ENCODE peak calls at places on chromosomes 13 and 19, in six cellular contexts. One of them, this sample, is unnamed.

GRCh38 chr19:31145021-31145420 is 204.2 kb downstream of the TSHZ3 start:
- DNase-seq in A549: no peak
- DNase-seq in heart left ventricle: no peak
- DNase-seq in uterus: no peak
- DNase-seq in ovary: no peak
- DNase-seq in right lobe of liver: no peak
- DNase-seq in this sample: no peak

GRCh38 chr19:56258272-56258671 is 14.3 kb upstream of the EDDM13 start:
- DNase-seq in heart left ventricle: no peak
- DNase-seq in right lobe of liver: no peak
- DNase-seq in ovary: no peak
- DNase-seq in uterus: no peak
- DNase-seq in A549: no peak
- DNase-seq in this sample: no peak

GRCh38 chr13:63435668-63436275 is 2020.1 kb upstream of the PCDH20 start:
- DNase-seq in A549: peak; percentile 68
- DNase-seq in ovary: no peak
- DNase-seq in heart left ventricle: no peak
- DNase-seq in uterus: no peak
- DNase-seq in right lobe of liver: no peak
- DNase-seq in this sample: no peak

GRCh38 chr19:46745521-46746280 is at the start of gene FKRP:
- DNase-seq in A549: no peak
- DNase-seq in heart left ventricle: no peak
- DNase-seq in ovary: peak; percentile 45
- DNase-seq in right lobe of liver: no peak
- DNase-seq in uterus: no peak
- DNase-seq in this sample: no peak

GRCh38 chr19:2503521-2504109 is 27.7 kb downstream of the GADD45B start:
- DNase-seq in uterus: no peak
- DNase-seq in A549: peak; percentile 47
- DNase-seq in heart left ventricle: no peak
- DNase-seq in ovary: no peak
- DNase-seq in right lobe of liver: no peak
- DNase-seq in this sample: no peak

GRCh38 chr19:40467007-40467565 is 285 bp downstream of the SPTBN4 start:
- DNase-seq in right lobe of liver: peak; percentile 28
- DNase-seq in heart left ventricle: peak; percentile 67
- DNase-seq in ovary: peak; percentile 32
- DNase-seq in A549: no peak
- DNase-seq in uterus: peak; percentile 26
- DNase-seq in this sample: no peak

GRCh38 chr13:28609936-28610335 is 49.0 kb upstream of the POMP start:
- DNase-seq in uterus: no peak
- DNase-seq in A549: no peak
- DNase-seq in right lobe of liver: no peak
- DNase-seq in heart left ventricle: no peak
- DNase-seq in ovary: no peak
- DNase-seq in this sample: no peak

GRCh38 chr13:111202149-111202548 is 87.0 kb downstream of the ARHGEF7 start:
- DNase-seq in heart left ventricle: no peak
- DNase-seq in right lobe of liver: no peak
- DNase-seq in uterus: no peak
- DNase-seq in A549: no peak
- DNase-seq in ovary: no peak
- DNase-seq in this sample: no peak

GRCh38 chr19:10936661-10937084 is 8.1 kb downstream of the TIMM29 start:
- DNase-seq in heart left ventricle: no peak
- DNase-seq in right lobe of liver: no peak
- DNase-seq in A549: peak; percentile 75
- DNase-seq in uterus: peak; percentile 67
- DNase-seq in ovary: peak; percentile 71
- DNase-seq in this sample: no peak

GRCh38 chr13:85725433-85725832 is 73.8 kb downstream of the SLITRK6 start:
- DNase-seq in right lobe of liver: no peak
- DNase-seq in ovary: no peak
- DNase-seq in uterus: no peak
- DNase-seq in A549: no peak
- DNase-seq in heart left ventricle: no peak
- DNase-seq in this sample: no peak

GRCh38 chr19:5947435-5947834 is 30.5 kb downstream of the RANBP3 start:
- DNase-seq in uterus: peak; percentile 83
- DNase-seq in right lobe of liver: peak; percentile 67
- DNase-seq in ovary: no peak
- DNase-seq in A549: no peak
- DNase-seq in heart left ventricle: peak; percentile 77
- DNase-seq in this sample: peak; percentile 41

GRCh38 chr19:33499248-33499647 is 22.3 kb downstream of the PEPD start:
- DNase-seq in A549: no peak
- DNase-seq in uterus: no peak
- DNase-seq in right lobe of liver: peak; percentile 80
- DNase-seq in heart left ventricle: peak; percentile 16
- DNase-seq in ovary: no peak
- DNase-seq in this sample: no peak

GRCh38 chr13:75936791-75937190 is 300.7 kb downstream of the LMO7 start:
- DNase-seq in heart left ventricle: no peak
- DNase-seq in right lobe of liver: no peak
- DNase-seq in ovary: no peak
- DNase-seq in A549: no peak
- DNase-seq in uterus: no peak
- DNase-seq in this sample: no peak
- H3K4me1 ChIP-seq in heart left ventricle: no peaks in the 10 kb centered on the region
- H3K4me1 ChIP-seq in right lobe of liver: no peaks in the 10 kb centered on the region
- H3K4me1 ChIP-seq in ovary: no peaks in the 10 kb centered on the region
- H3K4me1 ChIP-seq in A549: peaks cover 11% of the 10 kb centered on the region
- H3K4me1 ChIP-seq in uterus: no peaks in the 10 kb centered on the region
- H3K4me1 ChIP-seq in this sample: no peaks in the 10 kb centered on the region

DNA sequence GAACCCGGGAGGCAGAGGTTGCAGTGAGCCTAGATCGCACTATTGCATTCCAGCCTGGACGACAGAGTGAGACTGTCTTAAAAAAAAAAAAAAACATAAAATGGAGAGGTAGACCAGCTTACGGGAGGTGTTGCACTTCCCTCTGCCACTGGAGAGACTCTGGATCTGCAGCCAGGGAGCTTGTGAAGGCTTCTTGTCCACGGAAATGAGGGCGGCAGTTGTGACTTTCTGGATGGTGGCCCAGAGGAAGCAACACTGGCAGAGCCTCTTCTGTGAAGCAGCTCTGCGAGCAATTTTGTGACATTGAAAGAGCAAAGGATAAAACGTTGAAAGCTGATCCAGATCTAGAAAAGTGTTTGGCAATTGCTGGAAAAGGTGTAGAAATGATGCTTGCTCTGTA is 10.4 kb downstream of the SPINT2 start:
- DNase-seq in ovary: no peak
- DNase-seq in right lobe of liver: no peak
- DNase-seq in uterus: no peak
- DNase-seq in heart left ventricle: no peak
- DNase-seq in A549: no peak
- DNase-seq in this sample: no peak
- H3K27ac ChIP-seq in ovary: no peak overlapping the region
- H3K27ac ChIP-seq in right lobe of liver: no peak overlapping the region
- H3K27ac ChIP-seq in uterus: no peak overlapping the region
- H3K27ac ChIP-seq in heart left ventricle: no peak overlapping the region
- H3K27ac ChIP-seq in A549: no peak overlapping the region
- H3K27ac ChIP-seq in this sample: no peak overlapping the region

GRCh38 chr13:80706164-80706471 is 365.2 kb upstream of the SPRY2 start:
- DNase-seq in A549: no peak
- DNase-seq in ovary: no peak
- DNase-seq in right lobe of liver: no peak
- DNase-seq in uterus: no peak
- DNase-seq in heart left ventricle: no peak
- DNase-seq in this sample: no peak

GRCh38 chr13:80705371-80706163 is 364.6 kb upstream of the SPRY2 start:
- DNase-seq in A549: no peak
- DNase-seq in heart left ventricle: no peak
- DNase-seq in uterus: no peak
- DNase-seq in right lobe of liver: no peak
- DNase-seq in ovary: no peak
- DNase-seq in this sample: no peak

GRCh38 chr13:80712026-80712425 is 371.1 kb upstream of the SPRY2 start:
- DNase-seq in heart left ventricle: no peak
- DNase-seq in right lobe of liver: no peak
- DNase-seq in A549: no peak
- DNase-seq in ovary: no peak
- DNase-seq in uterus: no peak
- DNase-seq in this sample: no peak

GRCh38 chr13:80704369-80704768 is 363.4 kb upstream of the SPRY2 start:
- DNase-seq in heart left ventricle: no peak
- DNase-seq in uterus: no peak
- DNase-seq in A549: no peak
- DNase-seq in right lobe of liver: no peak
- DNase-seq in ovary: no peak
- DNase-seq in this sample: no peak

DNA sequence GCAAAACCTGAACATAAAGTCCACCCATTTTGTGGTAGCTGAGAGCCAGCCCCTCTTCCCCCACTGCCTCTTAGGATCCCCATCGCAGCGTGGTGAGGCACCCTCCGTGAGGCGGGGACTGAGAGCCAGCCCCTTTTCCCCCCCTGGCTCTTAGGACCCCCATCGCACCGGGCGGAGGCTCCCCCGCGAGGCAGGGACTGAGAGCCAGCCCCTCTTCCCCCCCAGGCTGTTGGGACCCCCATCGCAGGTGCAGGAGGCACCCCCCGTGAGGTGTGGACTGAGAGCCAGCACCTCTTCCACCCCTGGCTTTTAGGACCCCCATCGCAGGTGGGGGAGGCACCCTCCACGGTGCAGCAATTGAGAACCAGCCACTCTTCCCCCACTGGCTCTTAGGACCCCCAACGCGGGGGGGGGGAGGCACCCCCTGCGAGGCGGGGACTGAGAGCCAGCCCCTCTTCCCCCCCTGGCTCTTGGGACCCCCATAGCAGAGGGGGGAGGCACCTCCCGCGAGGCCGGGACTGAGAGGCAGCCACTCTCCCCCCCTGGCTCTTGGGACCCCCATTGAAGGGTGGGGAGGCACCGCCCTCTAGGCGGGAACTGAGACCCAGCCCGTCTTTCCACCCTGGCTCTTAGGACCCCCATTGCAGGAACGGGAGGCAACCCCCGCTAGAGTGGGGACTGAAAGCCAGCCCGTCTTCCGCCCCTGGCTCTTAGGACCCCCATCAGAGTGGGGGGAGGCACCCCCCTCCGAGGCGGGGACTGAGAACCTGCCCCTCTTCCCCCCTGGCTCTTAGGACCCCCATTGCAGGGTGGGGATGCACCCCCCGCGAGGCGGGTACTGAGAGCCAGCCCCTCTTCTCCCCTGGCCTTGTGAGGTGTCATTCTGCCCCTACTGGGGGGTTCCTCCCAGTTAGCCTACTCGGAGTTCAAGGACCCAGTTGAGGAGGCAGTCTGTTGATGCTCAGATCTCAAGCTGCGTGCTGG is 366.4 kb upstream of the SPRY2 start:
- DNase-seq in right lobe of liver: no peak
- DNase-seq in ovary: no peak
- DNase-seq in heart left ventricle: no peak
- DNase-seq in uterus: no peak
- DNase-seq in A549: no peak
- DNase-seq in this sample: no peak
- TF ChIP-seq POLR2A in right lobe of liver: no peak
- TF ChIP-seq POLR2A in ovary: no peak
- TF ChIP-seq POLR2A in heart left ventricle: no peak
- TF ChIP-seq POLR2A in uterus: no peak
- TF ChIP-seq POLR2A in A549: no peak
- TF ChIP-seq POLR2A in this sample: no peak

GRCh38 chr19:17121736-17122293 is 46.2 kb downstream of the MYO9B start:
- DNase-seq in ovary: no peak
- DNase-seq in right lobe of liver: no peak
- DNase-seq in uterus: no peak
- DNase-seq in heart left ventricle: no peak
- DNase-seq in A549: no peak
- DNase-seq in this sample: no peak

GRCh38 chr19:17123041-17123440 is 47.5 kb downstream of the MYO9B start:
- DNase-seq in ovary: no peak
- DNase-seq in A549: no peak
- DNase-seq in heart left ventricle: no peak
- DNase-seq in right lobe of liver: no peak
- DNase-seq in uterus: no peak
- DNase-seq in this sample: no peak

GRCh38 chr19:17125728-17126677 is 50.4 kb downstream of the MYO9B start:
- DNase-seq in right lobe of liver: peak; percentile 67
- DNase-seq in A549: no peak
- DNase-seq in heart left ventricle: peak; percentile 83
- DNase-seq in ovary: no peak
- DNase-seq in uterus: no peak
- DNase-seq in this sample: peak; percentile 53

GRCh38 chr19:17125052-17125727 is 49.6 kb downstream of the MYO9B start:
- DNase-seq in uterus: no peak
- DNase-seq in right lobe of liver: no peak
- DNase-seq in A549: no peak
- DNase-seq in ovary: no peak
- DNase-seq in heart left ventricle: no peak
- DNase-seq in this sample: no peak

GRCh38 chr19:17124025-17124424 is 48.4 kb downstream of the MYO9B start:
- DNase-seq in right lobe of liver: no peak
- DNase-seq in ovary: no peak
- DNase-seq in A549: no peak
- DNase-seq in heart left ventricle: no peak
- DNase-seq in uterus: no peak
- DNase-seq in this sample: no peak
- H3K4me1 ChIP-seq in right lobe of liver: no peaks in the 10 kb centered on the region
- H3K4me1 ChIP-seq in ovary: no peaks in the 10 kb centered on the region
- H3K4me1 ChIP-seq in A549: peaks cover 8% of the 10 kb centered on the region
- H3K4me1 ChIP-seq in heart left ventricle: peaks cover 10% of the 10 kb centered on the region
- H3K4me1 ChIP-seq in uterus: no peaks in the 10 kb centered on the region
- H3K4me1 ChIP-seq in this sample: no peaks in the 10 kb centered on the region

This sample was measured in gastrocnemius medialis.